ENCODE peak calls at places on chromosomes 13 and 19, in four cellular contexts. One of them, this sample, is unnamed.
A peak's percentile ranks its signal among the peaks of the same experiment; 100 is the strongest.

GRCh38 chr13:43529796-43530195 is 257.0 kb downstream of the ENOX1 start:
- DNase-seq in HCT116: no peak
- DNase-seq in IMR-90: no peak
- DNase-seq in GM12878: no peak
- DNase-seq in this sample: no peak

GRCh38 chr19:14661372-14661924 is 13.2 kb downstream of the ADGRE3 start:
- DNase-seq in GM12878: no peak
- DNase-seq in HCT116: no peak
- DNase-seq in IMR-90: no peak
- DNase-seq in this sample: no peak

GRCh38 chr13:79533781-79534400 is 52.9 kb downstream of the NDFIP2 start:
- DNase-seq in IMR-90: peak; percentile 47
- DNase-seq in HCT116: no peak
- DNase-seq in GM12878: no peak
- DNase-seq in this sample: no peak

GRCh38 chr13:88031980-88032562 is 360.9 kb downstream of the SLITRK5 start:
- DNase-seq in GM12878: no peak
- DNase-seq in IMR-90: peak; percentile 0
- DNase-seq in HCT116: no peak
- DNase-seq in this sample: no peak

GRCh38 chr13:113898391-113898790 is 34.5 kb upstream of the GAS6 start:
- DNase-seq in HCT116: no peak
- DNase-seq in GM12878: no peak
- DNase-seq in IMR-90: no peak
- DNase-seq in this sample: no peak

GRCh38 chr19:6276447-6276846 is 3.3 kb downstream of the MLLT1 start:
- DNase-seq in HCT116: no peak
- DNase-seq in GM12878: no peak
- DNase-seq in IMR-90: peak; percentile 55
- DNase-seq in this sample: peak; percentile 81

GRCh38 chr13:19927117-19927734 is 31.3 kb upstream of the ZMYM2 start:
- DNase-seq in GM12878: no peak
- DNase-seq in IMR-90: peak; percentile 31
- DNase-seq in HCT116: peak; percentile 62
- DNase-seq in this sample: no peak

GRCh38 chr13:51882570-51883225 is 20.9 kb downstream of the CCDC70 start:
- DNase-seq in IMR-90: no peak
- DNase-seq in HCT116: no peak
- DNase-seq in GM12878: no peak
- DNase-seq in this sample: no peak

GRCh38 chr19:17777840-17778620 is 16.9 kb upstream of the B3GNT3 start:
- DNase-seq in IMR-90: peak; percentile 10
- DNase-seq in GM12878: no peak
- DNase-seq in HCT116: peak; percentile 90
- DNase-seq in this sample: peak; percentile 93

GRCh38 chr19:28014821-28015405 is 1198.0 kb downstream of the UQCRFS1 start:
- DNase-seq in HCT116: no peak
- DNase-seq in IMR-90: no peak
- DNase-seq in GM12878: no peak
- DNase-seq in this sample: no peak

GRCh38 chr13:73248711-73249580 is 190.1 kb downstream of the KLF5 start:
- DNase-seq in HCT116: peak; percentile 57
- DNase-seq in IMR-90: peak; percentile 63
- DNase-seq in GM12878: no peak
- DNase-seq in this sample: no peak

GRCh38 chr19:8307965-8308866 is at the start of gene CD320:
- DNase-seq in GM12878: peak; percentile 63
- DNase-seq in HCT116: peak; percentile 84
- DNase-seq in IMR-90: peak; percentile 87
- DNase-seq in this sample: peak; percentile 96

GRCh38 chr19:55460670-55461258 is 678 bp downstream of the ISOC2 start:
- DNase-seq in GM12878: no peak
- DNase-seq in IMR-90: peak; percentile 74
- DNase-seq in HCT116: no peak
- DNase-seq in this sample: peak; percentile 93

GRCh38 chr13:40777166-40777956 is 6.4 kb upstream of the MRPS31 start:
- DNase-seq in IMR-90: peak; percentile 37
- DNase-seq in GM12878: no peak
- DNase-seq in HCT116: peak; percentile 65
- DNase-seq in this sample: peak; percentile 70

GRCh38 chr19:28313633-28314032 is 899.3 kb downstream of the UQCRFS1 start:
- DNase-seq in IMR-90: peak; percentile 17
- DNase-seq in HCT116: no peak
- DNase-seq in GM12878: no peak
- DNase-seq in this sample: no peak

GRCh38 chr13:99376132-99376531 is 68.9 kb upstream of the GPR183 start:
- DNase-seq in IMR-90: no peak
- DNase-seq in GM12878: no peak
- DNase-seq in HCT116: no peak
- DNase-seq in this sample: no peak

GRCh38 chr13:44211753-44212152 is 161.9 kb upstream of the SERP2 start:
- DNase-seq in GM12878: no peak
- DNase-seq in IMR-90: no peak
- DNase-seq in HCT116: no peak
- DNase-seq in this sample: no peak

DNA sequence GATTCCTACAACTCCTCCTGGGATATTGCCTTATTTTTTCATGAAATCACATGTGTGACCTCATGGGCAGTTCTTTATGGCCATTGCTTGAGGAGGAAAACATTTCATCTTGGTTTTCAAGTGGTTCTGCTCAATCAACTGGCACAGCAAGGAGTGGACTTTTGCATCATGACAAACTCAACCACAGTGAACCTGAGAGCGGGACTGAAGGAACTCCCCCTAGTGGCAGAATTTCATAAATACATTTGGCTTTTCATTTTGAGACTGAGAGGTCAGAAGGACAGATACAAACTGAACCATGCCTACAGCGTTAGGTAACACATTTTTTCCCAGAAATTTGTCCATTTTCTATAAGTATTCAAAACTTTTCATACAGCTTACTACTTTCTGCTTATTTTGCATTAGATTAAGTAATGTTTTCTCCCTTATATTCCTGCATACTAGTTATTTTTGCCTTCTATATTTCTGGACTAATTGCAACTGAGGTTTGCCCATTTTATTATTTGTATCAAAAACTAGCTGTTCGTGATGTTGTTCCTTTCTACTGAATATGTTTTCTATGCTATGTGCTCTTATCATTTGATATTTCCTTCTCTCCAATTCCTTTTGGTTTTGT is 13.4 kb upstream of the SIGLEC12 start:
- DNase-seq in GM12878: peak; percentile 31
- DNase-seq in IMR-90: peak; percentile 48
- DNase-seq in HCT116: peak; percentile 47
- DNase-seq in this sample: peak; percentile 72
- TF ChIP-seq CEBPB in GM12878: no peak
- TF ChIP-seq CEBPB in IMR-90: no peak
- TF ChIP-seq CEBPB in HCT116: no peak
- TF ChIP-seq CEBPB in this sample: no peak

GRCh38 chr19:11539495-11540365 is 1.1 kb downstream of the CNN1 start:
- DNase-seq in HCT116: no peak
- DNase-seq in IMR-90: peak; percentile 22
- DNase-seq in GM12878: no peak
- DNase-seq in this sample: peak; percentile 86
- TF ChIP-seq CEBPB in HCT116: no peak
- TF ChIP-seq CEBPB in IMR-90: no peak
- TF ChIP-seq CEBPB in GM12878: no peak
- TF ChIP-seq CEBPB in this sample: no peak

GRCh38 chr13:78022164-78022877 is 103.7 kb upstream of the EDNRB start:
- DNase-seq in GM12878: peak; percentile 90
- DNase-seq in HCT116: no peak
- DNase-seq in IMR-90: peak; percentile 72
- DNase-seq in this sample: no peak

GRCh38 chr13:78020861-78021260 is 102.2 kb upstream of the EDNRB start:
- DNase-seq in IMR-90: no peak
- DNase-seq in GM12878: no peak
- DNase-seq in HCT116: no peak
- DNase-seq in this sample: no peak

GRCh38 chr13:78028960-78029359 is 110.3 kb upstream of the EDNRB start:
- DNase-seq in IMR-90: no peak
- DNase-seq in GM12878: no peak
- DNase-seq in HCT116: no peak
- DNase-seq in this sample: no peak

GRCh38 chr13:78029891-78030290 is 111.3 kb upstream of the EDNRB start:
- DNase-seq in GM12878: no peak
- DNase-seq in HCT116: no peak
- DNase-seq in IMR-90: no peak
- DNase-seq in this sample: no peak

GRCh38 chr13:78024996-78025395 is 106.4 kb upstream of the EDNRB start:
- DNase-seq in IMR-90: no peak
- DNase-seq in GM12878: no peak
- DNase-seq in HCT116: no peak
- DNase-seq in this sample: no peak
- TF ChIP-seq CEBPB in IMR-90: no peak
- TF ChIP-seq CEBPB in GM12878: no peak
- TF ChIP-seq CEBPB in HCT116: no peak
- TF ChIP-seq CEBPB in this sample: no peak

GRCh38 chr19:40936755-40937154 is 54.3 kb upstream of the CYP2B6 start:
- DNase-seq in IMR-90: no peak
- DNase-seq in HCT116: no peak
- DNase-seq in GM12878: no peak
- DNase-seq in this sample: no peak
- TF ChIP-seq CEBPB in IMR-90: no peak
- TF ChIP-seq CEBPB in HCT116: no peak
- TF ChIP-seq CEBPB in GM12878: no peak
- TF ChIP-seq CEBPB in this sample: no peak

GRCh38 chr19:3641515-3642269 is 15.1 kb upstream of the CACTIN start:
- DNase-seq in GM12878: no peak
- DNase-seq in HCT116: no peak
- DNase-seq in IMR-90: no peak
- DNase-seq in this sample: no peak
- TF ChIP-seq CEBPB in GM12878: no peak
- TF ChIP-seq CEBPB in HCT116: no peak
- TF ChIP-seq CEBPB in IMR-90: no peak
- TF ChIP-seq CEBPB in this sample: no peak

This sample was measured in K562.